ENCODE peak calls at places on chromosome 20, in nine cellular contexts. One of them, this sample, is unnamed.

GRCh38 chr20:61394088-61394822 is 142.2 kb downstream of the CDH4 start:
- DNase-seq in lung: no peak
- DNase-seq in HCT116: no peak
- DNase-seq in astrocyte: no peak
- DNase-seq in body of pancreas: no peak
- DNase-seq in ovary: no peak
- DNase-seq in K562: no peak
- DNase-seq in upper lobe of left lung: no peak
- DNase-seq in keratinocyte: no peak
- DNase-seq in this sample: no peak

GRCh38 chr20:20210327-20210726 is 157.6 kb upstream of the INSM1 start:
- DNase-seq in lung: no peak
- DNase-seq in HCT116: no peak
- DNase-seq in astrocyte: no peak
- DNase-seq in body of pancreas: no peak
- DNase-seq in ovary: no peak
- DNase-seq in K562: no peak
- DNase-seq in upper lobe of left lung: no peak
- DNase-seq in keratinocyte: no peak
- DNase-seq in this sample: peak; percentile 87

GRCh38 chr20:29689411-29690225 is 1567.8 kb upstream of the DEFB115 start:
- DNase-seq in lung: no peak
- DNase-seq in HCT116: no peak
- DNase-seq in astrocyte: no peak
- DNase-seq in body of pancreas: no peak
- DNase-seq in ovary: no peak
- DNase-seq in K562: peak; percentile 66
- DNase-seq in upper lobe of left lung: no peak
- DNase-seq in keratinocyte: no peak
- DNase-seq in this sample: peak; percentile 82

GRCh38 chr20:35271073-35271882 is 6.6 kb downstream of the MMP24OS start:
- DNase-seq in lung: no peak
- DNase-seq in HCT116: no peak
- DNase-seq in astrocyte: no peak
- DNase-seq in body of pancreas: no peak
- DNase-seq in ovary: no peak
- DNase-seq in K562: peak; percentile 79
- DNase-seq in upper lobe of left lung: no peak
- DNase-seq in keratinocyte: no peak
- DNase-seq in this sample: no peak

GRCh38 chr20:20593447-20594170 is 118.8 kb downstream of the RALGAPA2 start:
- DNase-seq in lung: no peak
- DNase-seq in HCT116: peak; percentile 18
- DNase-seq in astrocyte: peak; percentile 28
- DNase-seq in body of pancreas: peak; percentile 22
- DNase-seq in ovary: peak; percentile 46
- DNase-seq in K562: peak; percentile 24
- DNase-seq in upper lobe of left lung: peak; percentile 30
- DNase-seq in keratinocyte: no peak
- DNase-seq in this sample: peak; percentile 75

GRCh38 chr20:49987015-49987867 is 4.5 kb downstream of the SNAI1 start:
- DNase-seq in lung: no peak
- DNase-seq in HCT116: no peak
- DNase-seq in astrocyte: peak; percentile 56
- DNase-seq in body of pancreas: no peak
- DNase-seq in ovary: no peak
- DNase-seq in K562: peak; percentile 40
- DNase-seq in upper lobe of left lung: no peak
- DNase-seq in keratinocyte: no peak
- DNase-seq in this sample: no peak

GRCh38 chr20:36541227-36542018 is at the start of gene MYL9:
- DNase-seq in lung: peak; percentile 90
- DNase-seq in HCT116: no peak
- DNase-seq in astrocyte: peak; percentile 53
- DNase-seq in body of pancreas: peak; percentile 80
- DNase-seq in ovary: peak; percentile 94
- DNase-seq in K562: peak; percentile 82
- DNase-seq in upper lobe of left lung: peak; percentile 94
- DNase-seq in keratinocyte: no peak
- DNase-seq in this sample: no peak

GRCh38 chr20:49956689-49957443 is 20.7 kb downstream of the RNF114 start:
- DNase-seq in lung: no peak
- DNase-seq in HCT116: no peak
- DNase-seq in astrocyte: no peak
- DNase-seq in body of pancreas: no peak
- DNase-seq in ovary: no peak
- DNase-seq in K562: no peak
- DNase-seq in upper lobe of left lung: no peak
- DNase-seq in keratinocyte: no peak
- DNase-seq in this sample: no peak

GRCh38 chr20:3812975-3813599 is 7.3 kb upstream of the AP5S1 start:
- DNase-seq in lung: no peak
- DNase-seq in HCT116: no peak
- DNase-seq in astrocyte: no peak
- DNase-seq in body of pancreas: no peak
- DNase-seq in ovary: no peak
- DNase-seq in K562: no peak
- DNase-seq in upper lobe of left lung: no peak
- DNase-seq in keratinocyte: no peak
- DNase-seq in this sample: no peak

GRCh38 chr20:4064118-4064962 is 49.0 kb upstream of the RNF24 start:
- DNase-seq in lung: peak; percentile 85
- DNase-seq in HCT116: peak; percentile 10
- DNase-seq in astrocyte: peak; percentile 86
- DNase-seq in body of pancreas: peak; percentile 93
- DNase-seq in ovary: peak; percentile 94
- DNase-seq in K562: peak; percentile 70
- DNase-seq in upper lobe of left lung: peak; percentile 94
- DNase-seq in keratinocyte: no peak
- DNase-seq in this sample: peak; percentile 72

GRCh38 chr20:50336631-50337030 is 146.0 kb downstream of the CEBPB start:
- DNase-seq in lung: no peak
- DNase-seq in HCT116: no peak
- DNase-seq in astrocyte: no peak
- DNase-seq in body of pancreas: no peak
- DNase-seq in ovary: no peak
- DNase-seq in K562: no peak
- DNase-seq in upper lobe of left lung: no peak
- DNase-seq in keratinocyte: no peak
- DNase-seq in this sample: no peak

GRCh38 chr20:37447688-37448087 is 73.4 kb upstream of the NNAT start:
- DNase-seq in lung: no peak
- DNase-seq in HCT116: no peak
- DNase-seq in astrocyte: no peak
- DNase-seq in body of pancreas: no peak
- DNase-seq in ovary: no peak
- DNase-seq in K562: no peak
- DNase-seq in upper lobe of left lung: no peak
- DNase-seq in keratinocyte: no peak
- DNase-seq in this sample: no peak

GRCh38 chr20:15627089-15627488 is 946.2 kb downstream of the KIF16B start:
- DNase-seq in lung: no peak
- DNase-seq in HCT116: no peak
- DNase-seq in astrocyte: no peak
- DNase-seq in body of pancreas: no peak
- DNase-seq in ovary: no peak
- DNase-seq in K562: no peak
- DNase-seq in upper lobe of left lung: no peak
- DNase-seq in keratinocyte: no peak
- DNase-seq in this sample: no peak

GRCh38 chr20:7673841-7674240 is 266.4 kb downstream of the HAO1 start:
- DNase-seq in lung: no peak
- DNase-seq in HCT116: no peak
- DNase-seq in astrocyte: peak; percentile 88
- DNase-seq in body of pancreas: no peak
- DNase-seq in ovary: no peak
- DNase-seq in K562: no peak
- DNase-seq in upper lobe of left lung: no peak
- DNase-seq in keratinocyte: no peak
- DNase-seq in this sample: no peak

GRCh38 chr20:2864626-2865025 is 8.7 kb upstream of the PTPRA start:
- DNase-seq in lung: no peak
- DNase-seq in HCT116: no peak
- DNase-seq in astrocyte: no peak
- DNase-seq in body of pancreas: no peak
- DNase-seq in ovary: no peak
- DNase-seq in K562: no peak
- DNase-seq in upper lobe of left lung: no peak
- DNase-seq in keratinocyte: no peak
- DNase-seq in this sample: no peak

GRCh38 chr20:48878849-48879248 is 42.7 kb upstream of the ARFGEF2 start:
- DNase-seq in lung: no peak
- DNase-seq in HCT116: no peak
- DNase-seq in astrocyte: no peak
- DNase-seq in body of pancreas: no peak
- DNase-seq in ovary: no peak
- DNase-seq in K562: no peak
- DNase-seq in upper lobe of left lung: no peak
- DNase-seq in keratinocyte: no peak
- DNase-seq in this sample: no peak

GRCh38 chr20:34636648-34637047 is 40.2 kb downstream of the PIGU start:
- DNase-seq in lung: no peak
- DNase-seq in HCT116: no peak
- DNase-seq in astrocyte: no peak
- DNase-seq in body of pancreas: no peak
- DNase-seq in ovary: no peak
- DNase-seq in K562: no peak
- DNase-seq in upper lobe of left lung: no peak
- DNase-seq in keratinocyte: no peak
- DNase-seq in this sample: no peak

GRCh38 chr20:51017313-51017712 is 5.6 kb downstream of the KCNG1 start:
- DNase-seq in lung: no peak
- DNase-seq in HCT116: no peak
- DNase-seq in astrocyte: no peak
- DNase-seq in body of pancreas: no peak
- DNase-seq in ovary: no peak
- DNase-seq in K562: no peak
- DNase-seq in upper lobe of left lung: no peak
- DNase-seq in keratinocyte: no peak
- DNase-seq in this sample: no peak

GRCh38 chr20:31608256-31608980 is 3.3 kb downstream of the ID1 start:
- DNase-seq in lung: peak; percentile 88
- DNase-seq in HCT116: peak; percentile 91
- DNase-seq in astrocyte: peak; percentile 70
- DNase-seq in body of pancreas: peak; percentile 79
- DNase-seq in ovary: peak; percentile 77
- DNase-seq in K562: peak; percentile 77
- DNase-seq in upper lobe of left lung: peak; percentile 92
- DNase-seq in keratinocyte: no peak
- DNase-seq in this sample: peak; percentile 80

GRCh38 chr20:23298926-23299672 is 51.5 kb upstream of the NXT1 start:
- DNase-seq in lung: no peak
- DNase-seq in HCT116: no peak
- DNase-seq in astrocyte: no peak
- DNase-seq in body of pancreas: no peak
- DNase-seq in ovary: no peak
- DNase-seq in K562: no peak
- DNase-seq in upper lobe of left lung: no peak
- DNase-seq in keratinocyte: no peak
- DNase-seq in this sample: no peak
- H3K4me1 ChIP-seq in lung: no peaks in the 10 kb centered on the region
- H3K4me1 ChIP-seq in HCT116: no peaks in the 10 kb centered on the region
- H3K4me1 ChIP-seq in astrocyte: no peaks in the 10 kb centered on the region
- H3K4me1 ChIP-seq in body of pancreas: no peaks in the 10 kb centered on the region
- H3K4me1 ChIP-seq in ovary: no peaks in the 10 kb centered on the region
- H3K4me1 ChIP-seq in K562: no peaks in the 10 kb centered on the region
- H3K4me1 ChIP-seq in upper lobe of left lung: peaks cover 26% of the 10 kb centered on the region
- H3K4me1 ChIP-seq in keratinocyte: no peaks in the 10 kb centered on the region
- H3K4me1 ChIP-seq in this sample: no peaks in the 10 kb centered on the region

GRCh38 chr20:1800777-1801176 is 94.4 kb upstream of the SIRPA start:
- DNase-seq in lung: no peak
- DNase-seq in HCT116: no peak
- DNase-seq in astrocyte: peak; percentile 36
- DNase-seq in body of pancreas: no peak
- DNase-seq in ovary: no peak
- DNase-seq in K562: no peak
- DNase-seq in upper lobe of left lung: no peak
- DNase-seq in keratinocyte: no peak
- DNase-seq in this sample: no peak
- TF ChIP-seq CTCF in lung: no peak
- TF ChIP-seq CTCF in HCT116: peak; percentile 34
- TF ChIP-seq CTCF in astrocyte: peak; percentile 48
- TF ChIP-seq CTCF in body of pancreas: no peak
- TF ChIP-seq CTCF in ovary: no peak
- TF ChIP-seq CTCF in K562: peak; percentile 30
- TF ChIP-seq CTCF in upper lobe of left lung: no peak
- TF ChIP-seq CTCF in keratinocyte: peak; percentile 52
- TF ChIP-seq CTCF in this sample: peak; percentile 28

GRCh38 chr20:44495802-44496481 is 20.3 kb downstream of the TTPAL start:
- DNase-seq in lung: no peak
- DNase-seq in HCT116: peak; percentile 77
- DNase-seq in astrocyte: peak; percentile 98
- DNase-seq in body of pancreas: no peak
- DNase-seq in ovary: no peak
- DNase-seq in K562: no peak
- DNase-seq in upper lobe of left lung: no peak
- DNase-seq in keratinocyte: peak; percentile 98
- DNase-seq in this sample: no peak
- H3K4me3 ChIP-seq in lung: no peak overlapping the region
- H3K4me3 ChIP-seq in HCT116: no peak overlapping the region
- H3K4me3 ChIP-seq in astrocyte: no peak overlapping the region
- H3K4me3 ChIP-seq in body of pancreas: no peak overlapping the region
- H3K4me3 ChIP-seq in ovary: no peak overlapping the region
- H3K4me3 ChIP-seq in K562: no peak overlapping the region
- H3K4me3 ChIP-seq in upper lobe of left lung: no peak overlapping the region
- H3K4me3 ChIP-seq in keratinocyte: no peak overlapping the region
- H3K4me3 ChIP-seq in this sample: no peak overlapping the region

DNA sequence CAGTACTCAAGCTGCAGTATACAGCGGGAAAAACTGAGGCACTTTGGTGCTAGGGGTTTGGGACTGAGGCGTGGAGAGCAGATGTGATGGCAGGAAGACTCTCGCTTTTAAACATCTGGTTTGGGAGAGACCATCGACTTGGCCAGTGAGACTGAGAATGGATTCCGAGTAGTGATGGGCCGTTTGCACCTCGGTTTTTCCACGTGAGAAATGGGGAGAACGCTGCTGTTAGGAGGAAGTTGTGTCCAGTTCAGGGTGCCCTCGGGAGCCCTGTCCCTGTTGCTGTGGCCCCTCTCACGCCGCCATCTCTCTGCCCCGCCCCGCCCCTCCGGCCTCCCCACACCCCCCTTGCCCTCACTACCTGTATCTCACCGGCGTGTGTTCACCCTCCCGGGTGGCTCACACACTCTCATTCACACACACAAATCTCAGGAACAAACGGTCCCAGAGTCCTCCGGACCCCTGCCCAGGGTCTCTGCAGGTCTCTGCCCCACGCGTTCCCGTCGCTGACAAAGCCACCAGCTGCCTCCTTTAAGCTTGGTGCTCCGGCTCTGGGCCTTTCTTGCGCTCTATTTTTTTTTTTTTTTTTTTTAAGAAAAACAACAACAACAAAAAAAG is 2.7 kb downstream of the SOX12 start:
- DNase-seq in lung: no peak
- DNase-seq in HCT116: no peak
- DNase-seq in astrocyte: no peak
- DNase-seq in body of pancreas: no peak
- DNase-seq in ovary: no peak
- DNase-seq in K562: no peak
- DNase-seq in upper lobe of left lung: no peak
- DNase-seq in keratinocyte: no peak
- DNase-seq in this sample: no peak
- H3K4me1 ChIP-seq in lung: no peaks in the 10 kb centered on the region
- H3K4me1 ChIP-seq in HCT116: peaks cover 8% of the 10 kb centered on the region
- H3K4me1 ChIP-seq in astrocyte: peaks cover 45% of the 10 kb centered on the region
- H3K4me1 ChIP-seq in body of pancreas: peaks cover 39% of the 10 kb centered on the region
- H3K4me1 ChIP-seq in ovary: peaks cover 5% of the 10 kb centered on the region
- H3K4me1 ChIP-seq in K562: peaks cover 57% of the 10 kb centered on the region
- H3K4me1 ChIP-seq in upper lobe of left lung: peaks cover 43% of the 10 kb centered on the region
- H3K4me1 ChIP-seq in keratinocyte: peaks cover 17% of the 10 kb centered on the region
- H3K4me1 ChIP-seq in this sample: peaks cover 6% of the 10 kb centered on the region